ENCODE peak calls at places on chromosomes 5 and 9, in five cellular contexts. F, A, K, X and D are unnamed samples. For H3K4me1, the result is how much of the 10 kb centered on the place peaks cover.

GRCh38 chr5:5551499-5551898 is 129.0 kb downstream of the ICE1 start:
- DNase-seq in K (no peak), X (no peak), F (no peak), A (no peak), D (no peak)

GRCh38 chr9:27489087-27489876 is 34.8 kb upstream of the IFNK start:
- DNase-seq in K (no peak), F (no peak), A (no peak), X (no peak), D (no peak)

GRCh38 chr5:134547579-134547978 is 22.1 kb downstream of the JADE2 start:
- DNase-seq in K (peak), X (peak), F (peak), A (no peak), D (peak)

GRCh38 chr5:59661306-59661705 is 232.2 kb downstream of the PDE4D start:
- DNase-seq in K (no peak), F (no peak), A (no peak), X (peak), D (no peak)

GRCh38 chr5:115379622-115380344 is 83.3 kb upstream of the CCDC112 start:
- DNase-seq in A (peak), K (peak), X (peak), F (no peak), D (no peak)

GRCh38 chr5:159456722-159457462 is 126.6 kb upstream of the IL12B start:
- DNase-seq in F (peak), A (no peak), K (peak), X (peak), D (peak)

GRCh38 chr5:142325677-142326479 is 1.1 kb upstream of the SPRY4 start:
- DNase-seq in A (peak), F (peak), X (peak), K (peak), D (peak)

GRCh38 chr5:150411245-150411979 is 1.3 kb downstream of the CD74 start:
- DNase-seq in F (peak), K (no peak), X (no peak), A (peak), D (peak)

GRCh38 chr5:84383816-84384603 is 670 bp downstream of the EDIL3 start:
- DNase-seq in F (peak), A (peak), K (peak), X (peak), D (peak)

GRCh38 chr5:176740702-176741565 is 69.4 kb upstream of the UNC5A start:
- DNase-seq in X (no peak), A (peak), K (no peak), F (no peak), D (no peak)

GRCh38 chr9:6715755-6716643 is 41.8 kb upstream of the KDM4C start:
- DNase-seq in F (peak), K (peak), A (peak), X (peak), D (no peak)

GRCh38 chr9:69667306-69667705 is 4.9 kb downstream of the APBA1 start:
- DNase-seq in F (peak), A (no peak), X (no peak), K (peak), D (no peak)
- H3K4me3 ChIP-seq in F (no peak), A (no peak), X (no peak), K (no peak), D (no peak)

GRCh38 chr5:132461671-132462070 is 28.9 kb downstream of the IRF1 start:
- DNase-seq in X (no peak), A (no peak), K (no peak), F (no peak), D (no peak)

GRCh38 chr5:132459983-132460834 is 30.4 kb downstream of the IRF1 start:
- DNase-seq in A (no peak), K (no peak), X (no peak), F (no peak), D (no peak)

GRCh38 chr5:132459031-132459982 is 31.3 kb downstream of the IRF1 start:
- DNase-seq in A (no peak), K (peak), F (peak), X (peak), D (peak)

GRCh38 chr5:132461235-132461634 is 29.3 kb downstream of the IRF1 start:
- DNase-seq in A (no peak), X (no peak), F (no peak), K (no peak), D (no peak)

DNA sequence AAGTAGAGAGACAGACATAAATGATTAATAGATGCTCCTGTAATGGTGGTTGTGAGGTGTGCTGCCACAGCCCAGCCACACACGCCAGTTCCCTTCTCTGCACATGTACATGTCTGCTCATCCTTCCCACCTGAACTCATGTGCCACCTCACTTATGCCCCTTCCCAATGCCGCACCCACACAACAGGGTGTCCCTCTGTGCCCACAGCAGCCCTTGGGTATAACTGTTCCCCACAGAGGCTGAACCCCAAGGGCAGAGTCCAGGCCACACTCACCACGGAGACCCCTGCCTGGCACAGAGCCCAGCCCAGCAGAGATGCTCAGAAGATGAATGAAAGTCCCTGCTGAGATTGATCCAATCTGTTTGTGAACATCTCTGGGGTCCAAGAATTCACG is 29.7 kb downstream of the IRF1 start:
- DNase-seq in K (no peak), A (no peak), X (no peak), F (no peak), D (no peak)
- H3K4me1 ChIP-seq in K (under half), A (half or more), X (under half), F (half or more), D (under half)

DNA sequence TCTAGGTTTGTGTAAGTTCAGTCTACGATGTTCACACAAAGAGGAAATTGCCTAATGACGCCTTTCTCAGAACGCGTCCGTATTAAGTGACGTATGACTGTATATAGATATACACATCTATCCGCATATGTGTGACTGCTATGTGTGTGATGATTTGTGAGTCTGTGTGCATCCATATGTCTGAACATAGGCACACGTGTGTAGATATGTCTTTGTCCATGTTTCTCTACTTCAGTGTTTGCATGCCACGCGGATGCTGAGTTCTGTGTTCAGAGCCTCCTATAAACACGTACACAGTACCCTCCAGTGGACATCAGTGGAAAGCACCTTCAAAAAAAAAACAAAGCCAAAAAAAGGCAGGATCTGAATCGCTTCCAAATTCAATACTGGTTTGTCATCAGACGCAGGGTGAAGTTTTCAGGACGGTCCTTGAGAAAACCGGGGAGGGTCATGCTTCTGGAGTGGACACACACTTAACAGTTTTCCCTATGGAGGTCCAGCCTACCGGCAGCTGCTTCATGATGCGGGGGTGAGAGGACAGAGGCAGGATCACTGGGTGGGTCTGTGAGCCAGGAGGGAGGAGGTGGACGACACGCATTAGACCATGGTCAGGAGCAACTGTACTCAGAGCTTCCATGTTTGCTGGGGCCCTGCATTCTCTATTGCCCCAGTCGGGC is 29.5 kb upstream of the ALDH1B1 start:
- DNase-seq in F (peak), X (peak), K (peak), A (no peak), D (peak)
- H3K9ac ChIP-seq in F (peak), X (no peak), K (no peak), A (no peak), D (peak)

GRCh38 chr9:68447611-68448010 is 91.2 kb downstream of the PGM5 start:
- DNase-seq in F (no peak), K (no peak), A (no peak), X (no peak), D (no peak)

GRCh38 chr9:68446836-68447235 is 90.4 kb downstream of the PGM5 start:
- DNase-seq in F (no peak), X (no peak), A (peak), K (no peak), D (no peak)

DNA sequence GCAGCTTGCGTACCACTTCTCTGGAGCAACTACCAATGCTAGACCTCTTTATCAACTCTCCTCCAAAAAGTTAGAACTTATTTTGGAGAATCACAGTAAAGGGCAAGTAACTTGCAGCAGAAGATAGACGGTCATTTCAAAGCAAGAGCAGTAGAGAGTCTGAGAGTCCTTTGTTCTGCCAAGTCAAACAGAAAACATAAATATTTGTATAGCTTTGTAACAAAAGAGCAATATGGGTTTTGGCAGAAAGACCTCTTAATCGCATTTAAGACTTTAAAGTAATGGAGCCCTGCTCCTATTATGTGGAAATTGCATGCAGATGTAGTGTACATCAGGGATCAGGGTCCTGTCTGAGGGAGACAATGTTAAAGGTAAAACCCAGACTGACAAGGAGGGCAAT is 87.1 kb downstream of the PGM5 start:
- DNase-seq in K (no peak), X (no peak), F (no peak), A (no peak), D (no peak)
- H3K4me3 ChIP-seq in K (no peak), X (no peak), F (no peak), A (no peak), D (no peak)